ENCODE peak calls at places on chromosomes 4 and X, in five cellular contexts. One of them, this sample, is unnamed.
A peak's percentile ranks its signal among the peaks of the same experiment; 100 is the strongest.

GRCh38 chrX:40154229-40154852 is 56.6 kb upstream of the BCOR start:
- DNase-seq in heart right ventricle: peak; percentile 57
- DNase-seq in GM12864: no peak
- DNase-seq in neural crest cell: peak; percentile 41
- DNase-seq in NB4: peak; percentile 81
- DNase-seq in this sample: no peak

GRCh38 chrX:39577976-39578962 is 519.5 kb downstream of the BCOR start:
- DNase-seq in neural crest cell: no peak
- DNase-seq in heart right ventricle: peak; percentile 20
- DNase-seq in NB4: peak; percentile 2
- DNase-seq in GM12864: peak; percentile 27
- DNase-seq in this sample: peak; percentile 58

GRCh38 chrX:77793950-77794349 is 7.9 kb upstream of the ATRX start:
- DNase-seq in NB4: no peak
- DNase-seq in GM12864: no peak
- DNase-seq in neural crest cell: no peak
- DNase-seq in heart right ventricle: no peak
- DNase-seq in this sample: no peak

GRCh38 chr4:172648471-172648870 is 520.1 kb upstream of the GALNT7 start:
- DNase-seq in GM12864: no peak
- DNase-seq in neural crest cell: no peak
- DNase-seq in heart right ventricle: no peak
- DNase-seq in NB4: no peak
- DNase-seq in this sample: no peak

GRCh38 chr4:26723216-26723615 is 137.4 kb upstream of the STIM2 start:
- DNase-seq in NB4: peak; percentile 40
- DNase-seq in GM12864: no peak
- DNase-seq in neural crest cell: no peak
- DNase-seq in heart right ventricle: no peak
- DNase-seq in this sample: no peak

GRCh38 chr4:97367878-97368277 is 775.4 kb downstream of the STPG2 start:
- DNase-seq in neural crest cell: no peak
- DNase-seq in heart right ventricle: no peak
- DNase-seq in GM12864: no peak
- DNase-seq in NB4: no peak
- DNase-seq in this sample: no peak

GRCh38 chrX:73758253-73758652 is 195.3 kb downstream of the CHIC1 start:
- DNase-seq in heart right ventricle: no peak
- DNase-seq in GM12864: peak; percentile 8
- DNase-seq in NB4: no peak
- DNase-seq in neural crest cell: no peak
- DNase-seq in this sample: no peak

GRCh38 chr4:179597301-179597700 is 2155.1 kb upstream of the AGA start:
- DNase-seq in NB4: no peak
- DNase-seq in GM12864: no peak
- DNase-seq in heart right ventricle: no peak
- DNase-seq in neural crest cell: no peak
- DNase-seq in this sample: no peak

GRCh38 chr4:100450449-100450848 is 67.4 kb downstream of the EMCN start:
- DNase-seq in heart right ventricle: no peak
- DNase-seq in GM12864: no peak
- DNase-seq in neural crest cell: no peak
- DNase-seq in NB4: no peak
- DNase-seq in this sample: no peak

GRCh38 chr4:76590847-76591281 is 155.8 kb downstream of the SHROOM3 start:
- DNase-seq in NB4: no peak
- DNase-seq in heart right ventricle: no peak
- DNase-seq in neural crest cell: no peak
- DNase-seq in GM12864: no peak
- DNase-seq in this sample: no peak

GRCh38 chrX:145729635-145730034 is 88.0 kb upstream of the SLITRK2 start:
- DNase-seq in neural crest cell: no peak
- DNase-seq in NB4: no peak
- DNase-seq in GM12864: no peak
- DNase-seq in heart right ventricle: no peak
- DNase-seq in this sample: no peak

GRCh38 chr4:94581766-94582165 is 130.0 kb downstream of the PDLIM5 start:
- DNase-seq in neural crest cell: no peak
- DNase-seq in NB4: no peak
- DNase-seq in heart right ventricle: no peak
- DNase-seq in GM12864: no peak
- DNase-seq in this sample: no peak

GRCh38 chr4:184693056-184693455 is 40.8 kb downstream of the CENPU start:
- DNase-seq in NB4: no peak
- DNase-seq in GM12864: no peak
- DNase-seq in heart right ventricle: no peak
- DNase-seq in neural crest cell: no peak
- DNase-seq in this sample: no peak

GRCh38 chr4:176788971-176789370 is 3.8 kb downstream of the VEGFC start:
- DNase-seq in NB4: no peak
- DNase-seq in GM12864: no peak
- DNase-seq in neural crest cell: no peak
- DNase-seq in heart right ventricle: no peak
- DNase-seq in this sample: no peak

GRCh38 chrX:44155126-44155525 is 181.9 kb upstream of the NDP start:
- DNase-seq in heart right ventricle: no peak
- DNase-seq in GM12864: no peak
- DNase-seq in neural crest cell: no peak
- DNase-seq in NB4: no peak
- DNase-seq in this sample: no peak

GRCh38 chr4:88333741-88334405 is 44.8 kb upstream of the HERC6 start:
- DNase-seq in neural crest cell: no peak
- DNase-seq in NB4: no peak
- DNase-seq in GM12864: no peak
- DNase-seq in heart right ventricle: no peak
- DNase-seq in this sample: no peak

GRCh38 chr4:99591757-99592156 is 17.1 kb downstream of the MTTP start:
- DNase-seq in neural crest cell: no peak
- DNase-seq in NB4: no peak
- DNase-seq in heart right ventricle: no peak
- DNase-seq in GM12864: no peak
- DNase-seq in this sample: no peak

GRCh38 chrX:37684426-37684825 is 1.2 kb upstream of the XK start:
- DNase-seq in NB4: peak; percentile 45
- DNase-seq in GM12864: no peak
- DNase-seq in neural crest cell: no peak
- DNase-seq in heart right ventricle: no peak
- DNase-seq in this sample: no peak

GRCh38 chr4:155703486-155704227 is 37.0 kb downstream of the GUCY1A1 start:
- DNase-seq in NB4: no peak
- DNase-seq in GM12864: no peak
- DNase-seq in neural crest cell: no peak
- DNase-seq in heart right ventricle: no peak
- DNase-seq in this sample: no peak

GRCh38 chr4:77035153-77035552 is 40.6 kb downstream of the CCNI start:
- DNase-seq in neural crest cell: no peak
- DNase-seq in GM12864: no peak
- DNase-seq in NB4: no peak
- DNase-seq in heart right ventricle: no peak
- DNase-seq in this sample: no peak

GRCh38 chr4:8364141-8364540 is 76.4 kb downstream of the ACOX3 start:
- DNase-seq in neural crest cell: no peak
- DNase-seq in NB4: no peak
- DNase-seq in GM12864: no peak
- DNase-seq in heart right ventricle: no peak
- DNase-seq in this sample: no peak

GRCh38 chrX:68894513-68895338 is 65.9 kb downstream of the EFNB1 start:
- DNase-seq in neural crest cell: no peak
- DNase-seq in NB4: peak; percentile 42
- DNase-seq in heart right ventricle: peak; percentile 55
- DNase-seq in GM12864: no peak
- DNase-seq in this sample: peak; percentile 69

GRCh38 chrX:68897546-68897945 is 68.7 kb downstream of the EFNB1 start:
- DNase-seq in NB4: no peak
- DNase-seq in GM12864: no peak
- DNase-seq in heart right ventricle: no peak
- DNase-seq in neural crest cell: no peak
- DNase-seq in this sample: no peak

GRCh38 chrX:68897118-68897517 is 68.3 kb downstream of the EFNB1 start:
- DNase-seq in NB4: no peak
- DNase-seq in heart right ventricle: no peak
- DNase-seq in GM12864: no peak
- DNase-seq in neural crest cell: no peak
- DNase-seq in this sample: no peak

GRCh38 chrX:68895339-68896250 is 66.8 kb downstream of the EFNB1 start:
- DNase-seq in GM12864: no peak
- DNase-seq in heart right ventricle: peak; percentile 36
- DNase-seq in NB4: no peak
- DNase-seq in neural crest cell: no peak
- DNase-seq in this sample: peak; percentile 66

DNA sequence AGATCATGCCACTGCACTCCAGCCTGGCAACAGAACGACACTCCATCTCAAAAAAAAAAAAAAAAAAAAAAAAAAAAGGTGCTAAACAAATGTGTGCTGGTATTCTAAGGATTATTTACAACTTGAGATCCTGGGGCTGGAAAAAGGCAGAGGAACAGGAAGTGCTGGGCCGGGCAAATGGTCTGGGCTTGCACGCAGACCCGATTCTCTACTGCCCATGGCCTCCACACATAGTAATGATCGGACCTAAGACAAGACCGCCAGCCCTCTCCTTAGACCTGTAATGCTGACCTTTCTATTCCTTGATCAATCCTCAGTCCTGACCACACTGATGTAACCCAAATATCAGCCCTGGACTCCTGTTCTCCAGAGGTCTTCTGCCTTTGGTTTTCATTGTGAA is 67.8 kb downstream of the EFNB1 start:
- DNase-seq in neural crest cell: no peak
- DNase-seq in heart right ventricle: no peak
- DNase-seq in NB4: no peak
- DNase-seq in GM12864: no peak
- DNase-seq in this sample: no peak
- TF ChIP-seq CTCF in neural crest cell: no peak
- TF ChIP-seq CTCF in heart right ventricle: no peak
- TF ChIP-seq CTCF in NB4: no peak
- TF ChIP-seq CTCF in GM12864: no peak
- TF ChIP-seq CTCF in this sample: no peak

DNA sequence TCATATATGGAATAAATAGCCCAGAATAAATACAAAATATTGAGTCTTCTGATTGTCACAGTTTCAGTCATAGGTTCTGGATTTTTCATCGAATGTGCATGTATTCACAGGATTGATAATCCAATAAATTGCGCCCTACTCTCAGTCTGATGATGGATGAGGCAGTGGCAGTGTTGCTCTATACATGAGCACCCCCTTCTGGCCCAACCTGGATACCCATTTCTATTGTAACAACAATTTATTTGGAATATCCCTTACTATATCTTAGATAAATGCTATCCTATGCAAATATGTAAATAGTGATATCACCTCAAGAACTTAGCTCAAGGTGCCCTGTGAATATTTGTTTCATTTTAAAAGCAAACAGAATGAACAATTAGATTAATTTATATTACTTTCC is 733.7 kb upstream of the PABPC4L start:
- DNase-seq in heart right ventricle: no peak
- DNase-seq in neural crest cell: peak; percentile 37
- DNase-seq in NB4: peak; percentile 30
- DNase-seq in GM12864: no peak
- DNase-seq in this sample: no peak
- TF ChIP-seq CTCF in heart right ventricle: peak; percentile 32
- TF ChIP-seq CTCF in neural crest cell: peak; percentile 61
- TF ChIP-seq CTCF in NB4: peak; percentile 45
- TF ChIP-seq CTCF in GM12864: no peak
- TF ChIP-seq CTCF in this sample: no peak

DNA sequence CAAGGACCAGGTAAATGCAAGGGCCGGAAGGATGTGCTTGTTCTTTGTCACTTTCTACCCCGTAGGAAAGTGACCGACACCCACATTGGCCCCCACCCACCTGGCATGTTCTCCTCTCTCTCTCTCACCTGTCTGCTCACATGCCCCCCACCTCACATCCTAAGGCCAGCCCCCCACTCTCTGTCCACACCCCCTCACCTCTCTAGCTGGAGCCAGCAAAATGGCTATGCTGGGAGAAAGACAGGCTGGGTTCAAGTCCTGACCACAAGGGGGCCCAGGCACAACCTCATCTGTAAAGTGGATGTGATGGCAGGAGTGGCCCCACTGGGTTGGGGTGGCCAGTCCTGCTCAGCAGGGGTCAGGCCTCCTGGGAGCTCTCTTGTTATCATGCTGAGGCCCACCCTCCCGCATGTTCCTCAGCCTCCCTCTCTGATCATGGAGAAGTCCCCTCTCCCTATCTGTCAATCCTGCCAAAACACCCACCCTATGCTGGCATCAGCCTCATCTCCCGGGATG is 1.7 kb upstream of the PPP2R2C start:
- DNase-seq in neural crest cell: no peak
- DNase-seq in heart right ventricle: no peak
- DNase-seq in GM12864: no peak
- DNase-seq in NB4: peak; percentile 41
- DNase-seq in this sample: peak; percentile 53
- TF ChIP-seq CTCF in neural crest cell: peak; percentile 49
- TF ChIP-seq CTCF in heart right ventricle: peak; percentile 9
- TF ChIP-seq CTCF in GM12864: peak; percentile 34
- TF ChIP-seq CTCF in NB4: peak; percentile 66
- TF ChIP-seq CTCF in this sample: no peak

GRCh38 chrX:12383196-12383595 is 244.9 kb downstream of the FRMPD4 start:
- DNase-seq in GM12864: no peak
- DNase-seq in NB4: peak; percentile 5
- DNase-seq in heart right ventricle: no peak
- DNase-seq in neural crest cell: no peak
- DNase-seq in this sample: no peak
- TF ChIP-seq CTCF in GM12864: peak; percentile 24
- TF ChIP-seq CTCF in NB4: peak; percentile 44
- TF ChIP-seq CTCF in heart right ventricle: no peak
- TF ChIP-seq CTCF in neural crest cell: peak; percentile 40
- TF ChIP-seq CTCF in this sample: no peak

DNA sequence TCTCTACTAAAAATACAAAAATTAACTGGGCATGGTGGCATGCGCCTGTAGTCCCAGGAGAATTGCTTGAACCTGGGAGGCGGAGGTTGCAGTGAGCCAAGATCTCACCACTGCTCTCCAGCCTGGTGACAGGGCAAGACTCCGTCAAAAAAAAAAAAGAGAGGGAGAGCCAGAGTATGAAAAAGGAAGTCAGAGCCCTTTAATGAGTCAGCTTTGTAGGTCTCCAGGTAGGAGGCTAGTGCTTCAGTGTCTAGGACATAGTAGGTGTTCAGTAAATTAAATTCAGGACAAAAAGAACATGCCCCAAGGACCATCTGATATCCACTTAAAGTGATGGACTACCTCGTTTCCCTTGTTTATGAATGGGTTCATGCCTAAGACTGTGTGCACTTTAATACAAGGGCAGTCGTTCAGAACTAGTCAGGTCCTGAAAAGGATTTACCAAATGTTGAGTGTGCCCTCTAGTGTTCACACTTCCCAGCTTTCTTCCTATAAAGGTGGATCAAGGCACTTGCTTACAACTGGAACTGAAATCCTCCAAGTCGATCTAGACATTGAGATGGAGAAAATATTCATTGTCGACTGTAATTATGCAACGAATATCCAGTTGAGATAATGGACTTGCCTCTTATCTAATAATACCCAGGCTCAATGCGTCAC is 29.0 kb downstream of the F9 start:
- DNase-seq in neural crest cell: peak; percentile 48
- DNase-seq in GM12864: peak; percentile 37
- DNase-seq in heart right ventricle: no peak
- DNase-seq in NB4: peak; percentile 62
- DNase-seq in this sample: no peak
- TF ChIP-seq CTCF in neural crest cell: peak; percentile 83
- TF ChIP-seq CTCF in GM12864: peak; percentile 53
- TF ChIP-seq CTCF in heart right ventricle: peak; percentile 58
- TF ChIP-seq CTCF in NB4: peak; percentile 34
- TF ChIP-seq CTCF in this sample: no peak

This sample was measured in right atrium auricular region.